ENCODE peak calls at places on chromosomes 16 and 17, in seven cellular contexts. K is left ventricle myocardium inferior; N is CD4-positive, CD25-positive, alpha-beta regulatory T cell; A is uterus; T is colonic mucosa; P is osteoblast; S is adrenal gland. R is an unnamed sample. For H3K4me1, the result is how much of the 10 kb centered on the place peaks cover.

GRCh38 chr17:41792835-41793748 is 6.6 kb upstream of the JUP start:
- DNase-seq in K (peak), N (no peak), A (peak), T (peak), P (peak), S (peak), R (peak)

GRCh38 chr16:78815713-78816112 is 716.3 kb downstream of the WWOX start:
- DNase-seq in K (no peak), N (no peak), A (peak), T (no peak), P (no peak), S (no peak), R (no peak)

GRCh38 chr17:82767041-82767754 is 15.3 kb downstream of the TBCD start:
- DNase-seq in K (no peak), N (no peak), A (no peak), T (peak), P (peak), S (peak), R (peak)

GRCh38 chr17:64386412-64387144 is 4.1 kb downstream of the PECAM1 start:
- DNase-seq in K (no peak), N (no peak), A (no peak), T (no peak), P (no peak), S (no peak), R (no peak)

GRCh38 chr17:34000639-34001038 is 254.4 kb upstream of the CCL2 start:
- DNase-seq in K (no peak), N (no peak), A (no peak), T (no peak), P (no peak), S (no peak), R (no peak)

GRCh38 chr17:64423881-64424280 is 25.0 kb upstream of the MILR1 start:
- DNase-seq in K (no peak), N (no peak), A (no peak), T (no peak), P (no peak), S (no peak), R (no peak)

GRCh38 chr17:32877164-32877764 is 340 bp upstream of the MYO1D start:
- DNase-seq in K (peak), N (peak), A (peak), T (peak), P (peak), S (peak), R (peak)

GRCh38 chr16:87780385-87780989 is 14.7 kb upstream of the KLHDC4 start:
- DNase-seq in K (peak), N (peak), A (no peak), T (peak), P (peak), S (peak), R (no peak)

GRCh38 chr17:50425682-50426471 is at the start of gene ACSF2:
- DNase-seq in K (peak), N (peak), A (peak), T (peak), P (peak), S (peak), R (peak)

GRCh38 chr17:7141824-7142223 is 27.2 kb upstream of the ASGR2 start:
- DNase-seq in K (no peak), N (no peak), A (no peak), T (peak), P (no peak), S (no peak), R (no peak)

GRCh38 chr16:68446941-68447675 is 1.2 kb downstream of the SMPD3 start:
- DNase-seq in K (no peak), N (no peak), A (no peak), T (no peak), P (no peak), S (no peak), R (no peak)

GRCh38 chr16:78727536-78727935 is 628.1 kb downstream of the WWOX start:
- DNase-seq in K (no peak), N (no peak), A (no peak), T (no peak), P (no peak), S (no peak), R (no peak)

GRCh38 chr17:42325026-42325425 is 36.7 kb downstream of the STAT5A start:
- DNase-seq in K (no peak), N (no peak), A (peak), T (peak), P (peak), S (peak), R (no peak)

GRCh38 chr17:67608691-67609090 is 109.0 kb upstream of the NOL11 start:
- DNase-seq in K (no peak), N (no peak), A (no peak), T (no peak), P (peak), S (peak), R (no peak)

GRCh38 chr16:60651351-60651750 is 1384.9 kb downstream of the CDH8 start:
- DNase-seq in K (no peak), N (no peak), A (no peak), T (no peak), P (no peak), S (no peak), R (no peak)

GRCh38 chr16:20089246-20089965 is 15.7 kb upstream of the GPR139 start:
- DNase-seq in K (no peak), N (no peak), A (no peak), T (no peak), P (no peak), S (no peak), R (no peak)

GRCh38 chr17:15462962-15463361 is 4.5 kb downstream of the CDRT4 start:
- DNase-seq in K (no peak), N (no peak), A (peak), T (no peak), P (peak), S (no peak), R (no peak)

GRCh38 chr17:80261159-80261894 is 675 bp downstream of the RNF213 start:
- DNase-seq in K (peak), N (peak), A (peak), T (peak), P (peak), S (peak), R (peak)

DNA sequence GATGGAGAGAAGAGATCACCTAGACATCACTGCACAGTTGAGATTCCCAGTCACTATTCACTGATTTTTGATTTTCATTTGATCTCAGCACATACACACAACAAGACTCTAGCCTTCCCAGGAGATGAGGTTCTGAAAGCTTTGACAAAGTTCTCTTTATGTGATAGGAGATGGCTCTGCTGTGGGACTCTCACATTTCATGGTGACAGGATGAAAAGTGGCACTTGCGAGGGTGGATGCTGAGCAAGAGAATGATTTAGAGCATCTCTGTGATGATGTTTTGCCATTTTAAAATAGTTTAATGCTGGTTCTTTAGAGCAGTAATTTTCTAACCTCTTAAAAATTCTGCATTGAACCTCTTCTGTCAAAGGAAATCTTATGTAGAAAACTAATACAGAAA is 113.3 kb upstream of the CA10 start:
- DNase-seq in K (no peak), N (no peak), A (no peak), T (no peak), P (no peak), S (no peak), R (no peak)
- H3K4me1 ChIP-seq in K (under half), N (under half), A (under half), T (under half), P (under half), S (under half), R (under half)

GRCh38 chr16:81096715-81097208 is 567 bp upstream of the GCSH start:
- DNase-seq in K (no peak), N (no peak), A (peak), T (peak), P (no peak), S (no peak), R (no peak)
- H3K27ac ChIP-seq in K (peak), N (peak), A (peak), T (peak), P (no peak), S (no peak), R (no peak)

GRCh38 chr16:47125757-47126156 is 18.0 kb downstream of the NETO2 start:
- DNase-seq in K (no peak), N (no peak), A (no peak), T (no peak), P (no peak), S (no peak), R (no peak)
- H3K4me1 ChIP-seq in K (under half), N (under half), A (under half), T (under half), P (under half), S (under half), R (under half)

DNA sequence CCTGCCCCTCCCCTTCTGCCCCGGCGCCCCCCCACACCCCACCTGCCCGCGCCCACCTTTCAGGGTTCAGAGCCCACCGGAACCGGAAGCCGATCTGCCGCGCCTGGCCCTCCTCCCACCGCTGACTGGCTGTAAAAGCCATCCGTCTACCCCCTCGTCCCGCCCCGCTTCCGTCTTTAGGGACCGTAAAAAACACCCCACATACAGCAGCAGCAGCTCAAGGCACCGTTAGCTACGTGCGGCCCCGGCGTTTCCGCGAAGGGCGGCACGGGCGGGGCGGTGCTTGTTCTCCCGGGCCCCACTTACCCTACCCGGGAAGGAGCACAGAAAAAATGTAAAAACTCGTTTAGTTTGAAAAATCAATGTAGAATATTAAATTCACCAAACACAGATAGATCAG is at the start of gene MRPL28:
- DNase-seq in K (peak), N (peak), A (peak), T (peak), P (peak), S (peak), R (peak)
- H3K27ac ChIP-seq in K (peak), N (peak), A (peak), T (peak), P (peak), S (peak), R (peak)

DNA sequence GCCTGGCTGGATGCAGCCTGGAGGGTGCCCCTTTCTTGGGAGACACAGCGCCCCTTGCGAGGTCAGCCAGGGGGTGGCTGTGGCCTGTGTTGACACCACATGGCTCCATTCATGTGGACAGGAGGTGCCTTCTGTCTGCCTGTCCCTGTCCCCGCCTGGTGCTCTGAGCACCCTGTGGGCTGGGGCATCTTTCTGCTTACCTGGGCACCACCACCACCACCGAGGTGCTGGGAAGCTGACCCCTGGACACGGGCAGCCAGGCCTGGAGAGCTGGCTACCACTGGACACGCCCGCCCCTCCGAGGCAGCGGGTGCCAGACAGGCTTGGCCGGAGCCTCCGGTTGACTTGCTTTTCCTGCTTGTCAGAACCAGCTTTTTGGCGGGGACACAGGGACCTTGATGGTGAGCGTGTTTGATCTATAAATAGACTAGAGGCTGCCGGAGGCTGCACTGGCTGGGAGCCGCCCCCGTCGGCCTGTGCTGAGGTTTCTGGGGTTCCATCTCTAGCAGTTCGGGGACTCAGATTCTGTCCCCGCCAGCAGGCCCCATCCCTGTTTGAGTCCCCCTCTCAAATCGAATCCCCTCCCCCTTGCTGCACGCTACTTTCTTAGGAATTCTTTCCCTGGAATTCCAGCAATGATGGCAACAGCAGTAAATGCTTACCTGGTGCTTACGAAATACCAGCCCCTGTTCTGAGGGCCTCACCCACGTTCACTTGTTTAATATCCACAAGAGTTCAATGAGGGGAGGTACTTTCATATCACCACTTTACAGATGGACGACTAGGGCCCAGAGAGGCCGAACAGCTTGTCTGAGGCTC is 121.1 kb upstream of the GSE1 start:
- DNase-seq in K (peak), N (no peak), A (peak), T (peak), P (peak), S (peak), R (no peak)
- H3K4me1 ChIP-seq in K (under half), N (under half), A (under half), T (under half), P (under half), S (under half), R (under half)

GRCh38 chr17:31858647-31859486 is at the start of gene COPRS:
- DNase-seq in K (peak), N (peak), A (peak), T (peak), P (peak), S (peak), R (peak)

GRCh38 chr17:31854672-31855071 is 4.4 kb downstream of the COPRS start:
- DNase-seq in K (no peak), N (no peak), A (no peak), T (no peak), P (no peak), S (no peak), R (no peak)

GRCh38 chr17:31856750-31857149 is 2.3 kb downstream of the COPRS start:
- DNase-seq in K (no peak), N (no peak), A (no peak), T (no peak), P (peak), S (no peak), R (no peak)

GRCh38 chr17:31857920-31858646 is 961 bp downstream of the COPRS start:
- DNase-seq in K (no peak), N (no peak), A (no peak), T (no peak), P (peak), S (no peak), R (no peak)

GRCh38 chr17:31859487-31860008 is 504 bp upstream of the COPRS start:
- DNase-seq in K (no peak), N (no peak), A (no peak), T (no peak), P (peak), S (no peak), R (no peak)
- H3K27ac ChIP-seq in K (peak), N (no peak), A (no peak), T (no peak), P (peak), S (peak), R (no peak)

R was measured in SJCRH30.